ENCODE peak calls at places on chromosomes 12 and 14, in eight cellular contexts. One of them, this sample, is unnamed.

GRCh38 chr12:51779876-51780275 is 68.6 kb downstream of the FIGNL2 start:
- DNase-seq in tibial nerve: no peak
- DNase-seq in stomach: no peak
- DNase-seq in hepatocyte: no peak
- DNase-seq in cardiac muscle cell: no peak
- DNase-seq in IMR-90: no peak
- DNase-seq in left ventricle myocardium inferior: no peak
- DNase-seq in uterus: no peak
- DNase-seq in this sample: no peak

GRCh38 chr14:60590907-60591510 is 58.3 kb downstream of the SIX1 start:
- DNase-seq in tibial nerve: no peak
- DNase-seq in stomach: no peak
- DNase-seq in hepatocyte: no peak
- DNase-seq in cardiac muscle cell: no peak
- DNase-seq in IMR-90: peak; percentile 17
- DNase-seq in left ventricle myocardium inferior: no peak
- DNase-seq in uterus: no peak
- DNase-seq in this sample: no peak

GRCh38 chr12:124435806-124436345 is 131.5 kb downstream of the NCOR2 start:
- DNase-seq in tibial nerve: no peak
- DNase-seq in stomach: no peak
- DNase-seq in hepatocyte: no peak
- DNase-seq in cardiac muscle cell: no peak
- DNase-seq in IMR-90: no peak
- DNase-seq in left ventricle myocardium inferior: no peak
- DNase-seq in uterus: no peak
- DNase-seq in this sample: no peak

GRCh38 chr12:27226319-27226984 is 17.6 kb upstream of the STK38L start:
- DNase-seq in tibial nerve: no peak
- DNase-seq in stomach: no peak
- DNase-seq in hepatocyte: peak; percentile 19
- DNase-seq in cardiac muscle cell: no peak
- DNase-seq in IMR-90: no peak
- DNase-seq in left ventricle myocardium inferior: no peak
- DNase-seq in uterus: no peak
- DNase-seq in this sample: no peak

GRCh38 chr14:68297871-68298468 is 478.4 kb downstream of the RAD51B start:
- DNase-seq in tibial nerve: no peak
- DNase-seq in stomach: no peak
- DNase-seq in hepatocyte: peak; percentile 24
- DNase-seq in cardiac muscle cell: peak; percentile 70
- DNase-seq in IMR-90: peak; percentile 38
- DNase-seq in left ventricle myocardium inferior: no peak
- DNase-seq in uterus: no peak
- DNase-seq in this sample: no peak

GRCh38 chr14:63901434-63902085 is 48.8 kb downstream of the SYNE2 start:
- DNase-seq in tibial nerve: no peak
- DNase-seq in stomach: no peak
- DNase-seq in hepatocyte: no peak
- DNase-seq in cardiac muscle cell: peak; percentile 91
- DNase-seq in IMR-90: peak; percentile 60
- DNase-seq in left ventricle myocardium inferior: no peak
- DNase-seq in uterus: no peak
- DNase-seq in this sample: no peak

GRCh38 chr12:69991683-69992297 is 166.8 kb downstream of the MYRFL start:
- DNase-seq in tibial nerve: no peak
- DNase-seq in stomach: no peak
- DNase-seq in hepatocyte: no peak
- DNase-seq in cardiac muscle cell: no peak
- DNase-seq in IMR-90: no peak
- DNase-seq in left ventricle myocardium inferior: no peak
- DNase-seq in uterus: no peak
- DNase-seq in this sample: no peak

GRCh38 chr14:57352771-57353170 is 37.6 kb upstream of the NAA30 start:
- DNase-seq in tibial nerve: no peak
- DNase-seq in stomach: no peak
- DNase-seq in hepatocyte: no peak
- DNase-seq in cardiac muscle cell: no peak
- DNase-seq in IMR-90: no peak
- DNase-seq in left ventricle myocardium inferior: no peak
- DNase-seq in uterus: no peak
- DNase-seq in this sample: no peak

GRCh38 chr12:55659486-55660385 is 23.0 kb downstream of the OR10P1 start:
- DNase-seq in tibial nerve: no peak
- DNase-seq in stomach: no peak
- DNase-seq in hepatocyte: no peak
- DNase-seq in cardiac muscle cell: peak; percentile 72
- DNase-seq in IMR-90: peak; percentile 9
- DNase-seq in left ventricle myocardium inferior: peak; percentile 48
- DNase-seq in uterus: no peak
- DNase-seq in this sample: peak; percentile 70

GRCh38 chr12:7114008-7114407 is 5.0 kb upstream of the C1RL start:
- DNase-seq in tibial nerve: no peak
- DNase-seq in stomach: no peak
- DNase-seq in hepatocyte: no peak
- DNase-seq in cardiac muscle cell: no peak
- DNase-seq in IMR-90: no peak
- DNase-seq in left ventricle myocardium inferior: no peak
- DNase-seq in uterus: no peak
- DNase-seq in this sample: no peak

GRCh38 chr12:34400423-34400881 is 378.2 kb downstream of the ALG10 start:
- DNase-seq in tibial nerve: no peak
- DNase-seq in stomach: peak; percentile 15
- DNase-seq in hepatocyte: peak; percentile 2
- DNase-seq in cardiac muscle cell: no peak
- DNase-seq in IMR-90: no peak
- DNase-seq in left ventricle myocardium inferior: peak; percentile 10
- DNase-seq in uterus: peak; percentile 4
- DNase-seq in this sample: no peak

GRCh38 chr12:44317651-44318126 is 481.8 kb downstream of the TMEM117 start:
- DNase-seq in tibial nerve: no peak
- DNase-seq in stomach: no peak
- DNase-seq in hepatocyte: peak; percentile 43
- DNase-seq in cardiac muscle cell: peak; percentile 43
- DNase-seq in IMR-90: peak; percentile 40
- DNase-seq in left ventricle myocardium inferior: no peak
- DNase-seq in uterus: no peak
- DNase-seq in this sample: no peak

GRCh38 chr14:32075636-32076277 is 1.3 kb upstream of the ARHGAP5 start:
- DNase-seq in tibial nerve: no peak
- DNase-seq in stomach: no peak
- DNase-seq in hepatocyte: peak; percentile 73
- DNase-seq in cardiac muscle cell: peak; percentile 24
- DNase-seq in IMR-90: peak; percentile 2
- DNase-seq in left ventricle myocardium inferior: peak; percentile 53
- DNase-seq in uterus: no peak
- DNase-seq in this sample: peak; percentile 58

GRCh38 chr14:85934123-85934885 is 404.4 kb downstream of the FLRT2 start:
- DNase-seq in tibial nerve: no peak
- DNase-seq in stomach: peak; percentile 38
- DNase-seq in hepatocyte: no peak
- DNase-seq in cardiac muscle cell: peak; percentile 1
- DNase-seq in IMR-90: no peak
- DNase-seq in left ventricle myocardium inferior: no peak
- DNase-seq in uterus: peak; percentile 14
- DNase-seq in this sample: no peak

GRCh38 chr12:76379261-76379660 is 31.0 kb upstream of the BBS10 start:
- DNase-seq in tibial nerve: no peak
- DNase-seq in stomach: no peak
- DNase-seq in hepatocyte: no peak
- DNase-seq in cardiac muscle cell: no peak
- DNase-seq in IMR-90: no peak
- DNase-seq in left ventricle myocardium inferior: no peak
- DNase-seq in uterus: no peak
- DNase-seq in this sample: no peak

DNA sequence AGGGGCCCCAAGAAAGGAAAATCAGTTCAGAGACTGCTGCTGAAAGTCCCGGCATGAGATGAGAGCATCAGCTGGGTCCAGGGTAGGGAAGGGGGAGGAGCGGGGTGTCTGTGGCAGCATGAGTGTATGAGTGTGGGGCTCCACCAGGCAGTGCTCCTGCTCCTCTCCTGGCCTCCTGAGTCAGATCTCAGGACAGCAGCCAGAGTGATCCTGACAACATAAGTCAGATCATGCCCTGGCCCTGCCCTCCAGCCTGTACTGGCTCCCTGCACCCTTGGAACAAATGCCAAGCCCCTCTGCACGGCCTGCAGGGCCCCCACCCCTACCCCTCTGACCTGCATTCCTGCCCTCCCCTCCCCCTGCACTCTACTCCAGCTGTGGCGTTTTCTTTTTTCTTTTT is 24.2 kb upstream of the LRP1-AS start:
- DNase-seq in tibial nerve: no peak
- DNase-seq in stomach: no peak
- DNase-seq in hepatocyte: peak; percentile 59
- DNase-seq in cardiac muscle cell: peak; percentile 51
- DNase-seq in IMR-90: peak; percentile 84
- DNase-seq in left ventricle myocardium inferior: no peak
- DNase-seq in uterus: peak; percentile 74
- DNase-seq in this sample: no peak
- H3K27ac ChIP-seq in tibial nerve: peak overlapping the region; percentile 12
- H3K27ac ChIP-seq in stomach: no peak overlapping the region
- H3K27ac ChIP-seq in hepatocyte: no peak overlapping the region
- H3K27ac ChIP-seq in cardiac muscle cell: no peak overlapping the region
- H3K27ac ChIP-seq in IMR-90: no peak overlapping the region
- H3K27ac ChIP-seq in left ventricle myocardium inferior: peak overlapping the region; percentile 19
- H3K27ac ChIP-seq in uterus: peak overlapping the region; percentile 56
- H3K27ac ChIP-seq in this sample: peak overlapping the region; percentile 23

DNA sequence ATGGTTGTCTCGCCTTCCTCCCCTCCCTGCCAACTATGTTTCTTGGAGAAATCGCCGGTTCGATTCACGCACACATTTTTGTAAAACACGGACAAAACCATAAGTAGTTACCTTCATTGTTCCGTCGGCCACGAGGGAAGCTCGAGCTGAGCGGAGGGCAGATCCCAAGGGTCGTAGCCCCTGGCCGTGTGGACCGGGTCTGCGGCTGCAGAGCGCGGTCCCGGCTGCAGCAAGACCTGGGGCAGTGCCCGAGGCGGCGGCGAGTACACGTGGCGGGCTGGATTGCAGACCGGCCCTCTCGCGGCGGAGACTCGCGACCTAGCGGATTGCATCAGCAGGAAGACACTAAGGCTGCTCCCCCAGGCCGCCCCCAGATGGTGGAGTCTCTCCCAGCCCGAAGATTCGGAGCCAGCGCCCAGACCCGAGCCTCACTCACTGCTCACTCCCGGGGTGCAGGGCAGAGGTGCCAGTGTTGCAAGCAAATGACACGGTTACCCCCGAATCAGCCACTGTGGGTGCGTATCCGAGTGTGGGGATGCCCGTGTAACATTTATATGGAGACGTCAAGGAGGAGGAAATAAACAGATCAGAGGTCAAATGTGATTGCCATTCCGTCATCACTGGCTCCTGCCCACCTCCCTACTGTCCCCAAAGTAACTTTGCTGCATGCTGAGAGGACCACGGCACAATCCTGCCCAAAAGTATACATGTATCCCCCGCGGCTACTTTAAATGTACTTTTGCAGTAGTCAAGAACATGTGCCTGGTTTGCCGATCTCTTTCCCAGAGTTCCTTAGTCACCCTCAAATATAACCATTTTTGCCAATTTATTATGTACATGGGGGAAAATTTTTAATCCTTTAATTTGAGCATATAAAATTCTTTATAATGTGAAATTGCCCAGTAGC is at the start of gene BCAT1:
- DNase-seq in tibial nerve: peak; percentile 46
- DNase-seq in stomach: peak; percentile 64
- DNase-seq in hepatocyte: peak; percentile 79
- DNase-seq in cardiac muscle cell: peak; percentile 91
- DNase-seq in IMR-90: peak; percentile 88
- DNase-seq in left ventricle myocardium inferior: peak; percentile 73
- DNase-seq in uterus: peak; percentile 74
- DNase-seq in this sample: peak; percentile 84
- TF ChIP-seq CTCF in tibial nerve: no peak
- TF ChIP-seq CTCF in stomach: no peak
- TF ChIP-seq CTCF in hepatocyte: peak; percentile 2
- TF ChIP-seq CTCF in cardiac muscle cell: peak; percentile 13
- TF ChIP-seq CTCF in IMR-90: peak; percentile 25
- TF ChIP-seq CTCF in left ventricle myocardium inferior: peak; percentile 16
- TF ChIP-seq CTCF in uterus: peak; percentile 23
- TF ChIP-seq CTCF in this sample: no peak

GRCh38 chr12:128682542-128683315 is 141.0 kb downstream of the SLC15A4 start:
- DNase-seq in tibial nerve: no peak
- DNase-seq in stomach: no peak
- DNase-seq in hepatocyte: no peak
- DNase-seq in cardiac muscle cell: no peak
- DNase-seq in IMR-90: no peak
- DNase-seq in left ventricle myocardium inferior: no peak
- DNase-seq in uterus: no peak
- DNase-seq in this sample: no peak

GRCh38 chr12:128680555-128680954 is 143.2 kb downstream of the SLC15A4 start:
- DNase-seq in tibial nerve: no peak
- DNase-seq in stomach: no peak
- DNase-seq in hepatocyte: no peak
- DNase-seq in cardiac muscle cell: no peak
- DNase-seq in IMR-90: no peak
- DNase-seq in left ventricle myocardium inferior: no peak
- DNase-seq in uterus: no peak
- DNase-seq in this sample: no peak

GRCh38 chr12:128685903-128686475 is 137.8 kb downstream of the SLC15A4 start:
- DNase-seq in tibial nerve: no peak
- DNase-seq in stomach: no peak
- DNase-seq in hepatocyte: no peak
- DNase-seq in cardiac muscle cell: no peak
- DNase-seq in IMR-90: no peak
- DNase-seq in left ventricle myocardium inferior: no peak
- DNase-seq in uterus: no peak
- DNase-seq in this sample: no peak

GRCh38 chr12:128687851-128688250 is 135.9 kb downstream of the SLC15A4 start:
- DNase-seq in tibial nerve: no peak
- DNase-seq in stomach: no peak
- DNase-seq in hepatocyte: no peak
- DNase-seq in cardiac muscle cell: no peak
- DNase-seq in IMR-90: no peak
- DNase-seq in left ventricle myocardium inferior: no peak
- DNase-seq in uterus: no peak
- DNase-seq in this sample: no peak

GRCh38 chr12:128684357-128684756 is 139.4 kb downstream of the SLC15A4 start:
- DNase-seq in tibial nerve: no peak
- DNase-seq in stomach: no peak
- DNase-seq in hepatocyte: no peak
- DNase-seq in cardiac muscle cell: no peak
- DNase-seq in IMR-90: no peak
- DNase-seq in left ventricle myocardium inferior: no peak
- DNase-seq in uterus: peak; percentile 51
- DNase-seq in this sample: no peak
- H3K4me3 ChIP-seq in tibial nerve: no peak overlapping the region
- H3K4me3 ChIP-seq in stomach: no peak overlapping the region
- H3K4me3 ChIP-seq in hepatocyte: no peak overlapping the region
- H3K4me3 ChIP-seq in cardiac muscle cell: no peak overlapping the region
- H3K4me3 ChIP-seq in IMR-90: no peak overlapping the region
- H3K4me3 ChIP-seq in left ventricle myocardium inferior: no peak overlapping the region
- H3K4me3 ChIP-seq in uterus: no peak overlapping the region
- H3K4me3 ChIP-seq in this sample: no peak overlapping the region

DNA sequence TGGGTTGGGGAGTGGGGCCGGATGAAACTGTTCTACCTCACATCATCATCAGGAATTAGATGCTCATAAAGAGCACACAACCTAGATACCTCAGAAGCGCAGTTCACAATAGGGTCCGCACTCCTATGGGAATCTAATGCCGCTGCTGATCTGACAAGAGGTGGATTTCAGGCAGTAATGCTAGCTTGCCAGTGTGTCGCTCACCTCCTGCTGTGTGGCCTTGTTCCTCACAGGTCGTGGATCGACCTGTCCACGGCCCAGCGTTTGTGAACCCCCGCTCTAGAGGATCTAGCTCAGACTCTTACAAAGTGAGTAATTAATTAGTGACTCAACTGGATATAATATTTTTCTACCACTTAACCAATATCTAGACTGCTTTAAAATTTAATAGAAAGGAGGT is 5.8 kb downstream of the PPP1R12A start:
- DNase-seq in tibial nerve: no peak
- DNase-seq in stomach: no peak
- DNase-seq in hepatocyte: no peak
- DNase-seq in cardiac muscle cell: no peak
- DNase-seq in IMR-90: no peak
- DNase-seq in left ventricle myocardium inferior: no peak
- DNase-seq in uterus: no peak
- DNase-seq in this sample: no peak
- H3K27ac ChIP-seq in tibial nerve: no peak overlapping the region
- H3K27ac ChIP-seq in stomach: no peak overlapping the region
- H3K27ac ChIP-seq in hepatocyte: no peak overlapping the region
- H3K27ac ChIP-seq in cardiac muscle cell: no peak overlapping the region
- H3K27ac ChIP-seq in IMR-90: no peak overlapping the region
- H3K27ac ChIP-seq in left ventricle myocardium inferior: no peak overlapping the region
- H3K27ac ChIP-seq in uterus: no peak overlapping the region
- H3K27ac ChIP-seq in this sample: no peak overlapping the region

This sample was measured in right atrium auricular region.